ENCODE peak calls at places on chromosomes 13 and 19, in four cellular contexts. T is psoas muscle; Z is CD4-positive, alpha-beta T cell; X is H9. H is an unnamed sample.

GRCh38 chr19:39613597-39613996 is 11.3 kb downstream of the LGALS13 start:
- DNase-seq in Z (no peak), X (no peak), T (no peak), H (no peak)

GRCh38 chr13:27110056-27110746 is 61.4 kb downstream of the USP12 start:
- DNase-seq in T (no peak), Z (no peak), X (no peak), H (no peak)

GRCh38 chr13:97307544-97307881 is 85.4 kb downstream of the MBNL2 start:
- DNase-seq in Z (no peak), T (no peak), X (no peak), H (no peak)

GRCh38 chr19:1355258-1355973 is 28.3 kb upstream of the NDUFS7 start:
- DNase-seq in Z (no peak), X (no peak), T (no peak), H (no peak)

GRCh38 chr19:33797821-33798633 is 1.4 kb downstream of the KCTD15 start:
- DNase-seq in X (peak), T (peak), Z (no peak), H (no peak)

GRCh38 chr13:114131581-114132418 is 623 bp downstream of the RASA3 start:
- DNase-seq in T (no peak), X (no peak), Z (no peak), H (no peak)

GRCh38 chr19:7575426-7576040 is 20.1 kb upstream of the CAMSAP3 start:
- DNase-seq in Z (no peak), X (no peak), T (no peak), H (no peak)

GRCh38 chr13:52454459-52454824 is 836 bp upstream of the CKAP2 start:
- DNase-seq in X (peak), Z (no peak), T (no peak), H (no peak)

GRCh38 chr19:12065100-12065538 is 588 bp downstream of the ZNF844 start:
- DNase-seq in Z (no peak), T (peak), X (no peak), H (no peak)

GRCh38 chr19:11942008-11942842 is 17.3 kb downstream of the ZNF700 start:
- DNase-seq in X (no peak), Z (no peak), T (no peak), H (no peak)

GRCh38 chr19:5850743-5851293 is 431 bp downstream of the FUT3 start:
- DNase-seq in X (no peak), Z (no peak), T (no peak), H (no peak)

GRCh38 chr19:45477216-45477615 is 9.4 kb downstream of the FOSB start:
- DNase-seq in X (no peak), T (no peak), Z (no peak), H (no peak)

GRCh38 chr13:65090191-65090590 is 2139.9 kb downstream of the PCDH9 start:
- DNase-seq in Z (no peak), X (no peak), T (no peak), H (no peak)

GRCh38 chr13:52644108-52644507 is 1.9 kb downstream of the HNRNPA1L2 start:
- DNase-seq in T (no peak), X (no peak), Z (no peak), H (no peak)

GRCh38 chr19:47573076-47574026 is at the start of gene ZNF541:
- DNase-seq in T (peak), X (no peak), Z (peak), H (peak)

GRCh38 chr13:73781384-73781783 is 352.8 kb downstream of the KLF12 start:
- DNase-seq in T (no peak), Z (no peak), X (no peak), H (no peak)

GRCh38 chr13:76799696-76800095 is 86.5 kb downstream of the KCTD12 start:
- DNase-seq in Z (no peak), X (no peak), T (no peak), H (no peak)

GRCh38 chr19:57773488-57773887 is 4.0 kb downstream of the ZNF586 start:
- DNase-seq in X (no peak), T (no peak), Z (no peak), H (no peak)

GRCh38 chr13:92573467-92574057 is 653.0 kb upstream of the GPC6 start:
- DNase-seq in T (no peak), X (peak), Z (no peak), H (no peak)

GRCh38 chr13:110716235-110716505 is 2.7 kb downstream of the ING1 start:
- DNase-seq in T (peak), Z (no peak), X (no peak), H (no peak)

GRCh38 chr13:44653261-44653660 is 77.1 kb upstream of the TSC22D1 start:
- DNase-seq in Z (no peak), T (no peak), X (no peak), H (no peak)

GRCh38 chr13:93857126-93857525 is 622.4 kb downstream of the DCT start:
- DNase-seq in Z (no peak), T (no peak), X (no peak), H (no peak)

GRCh38 chr19:13215572-13216380 is 65.6 kb downstream of the IER2 start:
- DNase-seq in T (no peak), Z (peak), X (no peak), H (no peak)

GRCh38 chr13:62094937-62095336 is 679.3 kb upstream of the PCDH20 start:
- DNase-seq in Z (no peak), X (no peak), T (no peak), H (no peak)

GRCh38 chr13:102701331-102701730 is 6.5 kb upstream of the METTL21C start:
- DNase-seq in T (no peak), X (no peak), Z (no peak), H (no peak)

GRCh38 chr19:5498817-5499535 is 43.8 kb downstream of the ZNRF4 start:
- DNase-seq in X (peak), T (no peak), Z (no peak), H (peak)

GRCh38 chr13:78632956-78633355 is 26.0 kb downstream of the OBI1 start:
- DNase-seq in Z (no peak), T (no peak), X (no peak), H (no peak)

GRCh38 chr13:78636493-78636892 is 22.5 kb downstream of the OBI1 start:
- DNase-seq in Z (no peak), T (no peak), X (no peak), H (no peak)

GRCh38 chr13:78638216-78638615 is 20.7 kb downstream of the OBI1 start:
- DNase-seq in X (no peak), T (no peak), Z (no peak), H (no peak)
- H3K27ac ChIP-seq in X (no peak), T (no peak), Z (no peak), H (no peak)

GRCh38 chr13:39784347-39784746 is 128.9 kb downstream of the COG6 start:
- DNase-seq in Z (no peak), T (no peak), X (no peak), H (no peak)
- H3K27ac ChIP-seq in Z (no peak), T (no peak), X (no peak), H (no peak)

DNA sequence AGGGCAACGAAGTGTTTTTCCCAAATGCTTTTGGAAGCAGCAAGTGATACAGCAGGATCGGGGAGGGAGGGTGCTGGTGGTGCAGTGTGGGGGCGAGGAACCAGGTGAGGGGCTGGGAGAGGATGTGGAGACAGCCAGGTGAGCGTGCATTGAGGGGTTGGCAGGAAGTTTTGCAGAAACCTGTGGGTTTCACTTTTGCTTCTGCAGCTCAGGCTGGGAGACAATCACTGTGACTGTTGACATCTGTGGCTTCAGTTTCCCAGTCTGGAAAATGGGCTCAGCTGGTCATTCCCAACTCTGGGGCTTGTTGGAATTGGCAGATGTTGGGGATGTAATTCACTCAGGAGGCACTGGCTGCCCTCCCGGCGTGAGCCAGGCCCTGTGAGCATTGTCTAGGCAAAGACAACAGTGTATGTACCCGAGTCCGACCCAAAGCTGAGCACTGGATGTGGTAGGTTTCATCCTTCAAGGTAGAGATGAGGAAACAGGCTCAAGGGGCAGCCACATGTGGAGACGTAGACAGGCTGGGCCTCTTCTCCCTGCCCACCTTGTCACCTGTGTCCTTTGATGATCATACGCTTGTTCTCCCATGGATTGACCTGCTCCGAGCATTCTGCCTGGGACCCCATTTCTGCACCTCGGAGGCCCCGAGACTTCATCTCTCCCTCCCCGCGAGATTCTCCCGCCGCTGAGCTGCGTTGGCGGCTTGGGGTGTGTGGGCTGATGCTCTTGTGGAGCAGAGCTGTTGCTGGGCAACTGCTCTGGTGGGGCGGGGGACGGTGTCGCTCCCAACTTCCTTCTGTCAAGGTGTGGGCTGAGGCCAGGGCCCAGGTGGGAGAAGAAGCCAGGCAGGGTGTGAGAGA is 21.9 kb downstream of the MAST3 start:
- DNase-seq in X (no peak), Z (peak), T (no peak), H (no peak)
- H3K27ac ChIP-seq in X (no peak), Z (peak), T (no peak), H (peak)

DNA sequence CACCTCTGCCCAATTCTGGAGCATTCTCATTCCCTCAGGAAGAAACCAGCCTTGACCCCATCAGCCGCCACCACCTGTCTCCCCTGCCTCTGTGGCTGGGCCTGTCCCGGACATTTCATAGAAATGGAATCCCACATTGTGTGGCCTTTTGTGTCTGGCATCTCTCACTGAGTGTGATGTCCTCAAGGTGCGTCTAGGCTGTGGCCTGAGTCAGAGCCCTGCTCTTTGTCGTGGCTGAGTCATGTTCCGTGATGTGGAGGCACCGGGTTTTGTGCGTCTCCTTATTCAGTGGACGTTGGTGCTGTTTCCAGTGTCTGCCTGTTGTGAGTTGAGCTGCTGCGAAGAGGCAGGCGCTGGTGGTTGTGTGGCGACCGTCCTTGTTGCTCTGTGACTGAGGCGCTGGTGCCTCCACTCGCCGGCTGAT is 3.5 kb downstream of the FZR1 start:
- DNase-seq in X (no peak), T (no peak), Z (no peak), H (no peak)
- H3K27ac ChIP-seq in X (no peak), T (no peak), Z (no peak), H (no peak)

DNA sequence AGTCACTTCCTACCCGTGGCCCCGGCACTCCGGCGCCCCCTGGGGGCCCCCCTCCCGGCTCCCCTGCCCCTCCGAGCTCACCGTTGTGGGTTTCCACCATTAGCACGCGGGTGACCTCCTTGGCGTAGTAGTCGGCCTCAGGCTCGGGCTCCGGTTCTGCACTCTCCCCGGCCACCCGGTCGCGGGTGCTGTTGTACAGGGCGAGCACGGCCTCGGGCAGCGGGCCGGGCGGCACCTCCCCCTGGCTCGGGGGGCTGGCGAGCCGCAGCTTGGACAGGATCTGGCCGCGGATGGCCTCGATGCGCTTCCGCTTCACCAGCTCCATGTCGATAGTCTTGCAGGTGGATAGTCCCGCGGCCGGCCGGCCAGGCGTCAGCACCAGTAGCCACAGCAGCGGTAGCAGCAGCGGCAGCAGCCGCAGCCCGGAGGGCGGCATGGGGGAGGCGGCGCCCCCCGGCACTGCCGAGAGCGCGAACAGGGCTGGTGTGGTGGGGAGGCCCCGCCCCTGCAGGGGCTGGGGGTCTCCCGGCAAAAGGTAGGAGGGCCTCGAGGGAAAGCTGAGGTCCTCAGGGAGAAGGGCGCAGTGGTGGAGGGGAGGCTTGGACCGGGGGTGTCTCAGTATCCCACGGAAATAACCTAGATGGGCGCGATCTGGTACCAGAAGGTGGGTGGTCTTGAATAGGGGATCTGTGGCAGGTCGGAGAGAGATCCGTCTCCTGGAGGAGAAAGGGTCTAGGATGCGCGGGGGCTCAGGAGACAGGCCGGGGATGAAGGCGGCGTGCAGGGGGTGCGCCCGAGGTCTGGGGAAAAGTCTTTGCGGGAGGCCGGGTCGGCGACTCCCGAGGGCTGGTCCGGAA is 885 bp downstream of the TGFB1 start:
- DNase-seq in Z (peak), T (peak), X (peak), H (peak)
- H3K27ac ChIP-seq in Z (peak), T (peak), X (no peak), H (peak)

GRCh38 chr19:14479309-14479984 is 4.3 kb upstream of the PTGER1 start:
- DNase-seq in X (no peak), T (no peak), Z (no peak), H (no peak)

GRCh38 chr19:14480695-14481069 is 5.5 kb upstream of the PTGER1 start:
- DNase-seq in T (no peak), Z (no peak), X (no peak), H (no peak)

GRCh38 chr19:14482112-14482941 is 7.2 kb upstream of the PTGER1 start:
- DNase-seq in X (no peak), Z (no peak), T (no peak), H (no peak)

GRCh38 chr19:14478113-14478545 is 3.0 kb upstream of the PTGER1 start:
- DNase-seq in T (no peak), X (no peak), Z (no peak), H (no peak)

DNA sequence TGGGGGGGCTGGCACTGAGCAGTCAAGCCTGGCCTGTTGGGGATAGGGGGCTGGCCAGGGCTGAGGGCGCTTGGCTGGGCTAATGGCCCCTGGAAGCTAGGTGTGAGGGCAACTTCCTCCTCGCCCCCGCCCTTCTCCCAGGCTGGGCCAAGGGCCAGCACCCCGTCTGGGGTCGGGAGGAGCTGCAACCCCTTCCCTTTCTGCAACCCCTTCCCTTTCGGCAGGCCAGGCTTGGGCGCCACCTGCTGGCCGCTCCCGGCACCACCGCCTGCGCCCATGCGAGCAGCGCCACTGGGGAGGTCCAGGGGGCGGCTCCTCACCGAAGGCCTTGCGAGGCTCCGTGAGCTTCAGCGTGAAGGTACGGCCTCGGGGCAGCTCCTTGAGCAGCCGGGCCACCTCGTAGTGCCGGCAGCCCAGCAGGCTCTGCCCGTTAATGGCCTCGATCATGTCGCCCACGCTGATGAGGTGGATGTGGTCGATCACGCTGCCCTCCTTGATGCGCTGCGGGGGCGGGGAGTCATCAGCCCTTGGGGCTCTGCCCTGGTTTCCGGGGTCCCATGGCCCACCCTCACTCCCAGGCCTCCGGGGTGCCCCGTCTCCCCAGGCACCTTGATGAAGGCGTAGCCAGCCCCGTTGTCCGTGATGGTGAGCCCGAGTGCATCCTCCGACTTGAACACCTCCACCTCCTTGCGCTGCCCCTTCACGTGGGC is 5.0 kb upstream of the PTGER1 start:
- DNase-seq in Z (peak), T (peak), X (peak), H (no peak)
- H3K27ac ChIP-seq in Z (no peak), T (no peak), X (no peak), H (no peak)

GRCh38 chr19:56109216-56109615 is 11.9 kb downstream of the ZNF787 start:
- DNase-seq in Z (no peak), T (no peak), X (no peak), H (no peak)
- H3K27ac ChIP-seq in Z (no peak), T (no peak), X (no peak), H (no peak)

H was measured in substantia nigra.